ENCODE peak calls at places on chromosomes 7 and 10, in eight cellular contexts. One of them, this sample, is unnamed.

GRCh38 chr10:117442944-117443676 is 67.9 kb upstream of the PDZD8 start:
- DNase-seq in neural progenitor cell: peak
- DNase-seq in cardiac muscle cell: peak
- DNase-seq in psoas muscle: peak
- DNase-seq in transverse colon: peak
- DNase-seq in H9: peak
- DNase-seq in AG10803: peak
- DNase-seq in neural crest cell: peak
- DNase-seq in this sample: peak

GRCh38 chr7:147400221-147400689 is 1190.3 kb upstream of the C7orf33 start:
- DNase-seq in transverse colon: no peak
- DNase-seq in neural progenitor cell: no peak
- DNase-seq in neural crest cell: no peak
- DNase-seq in cardiac muscle cell: no peak
- DNase-seq in H9: no peak
- DNase-seq in psoas muscle: no peak
- DNase-seq in AG10803: peak
- DNase-seq in this sample: no peak

GRCh38 chr7:63046612-63047011 is 952.0 kb upstream of the ZNF722 start:
- DNase-seq in cardiac muscle cell: no peak
- DNase-seq in psoas muscle: no peak
- DNase-seq in neural crest cell: no peak
- DNase-seq in transverse colon: no peak
- DNase-seq in H9: no peak
- DNase-seq in AG10803: no peak
- DNase-seq in neural progenitor cell: no peak
- DNase-seq in this sample: no peak

GRCh38 chr7:20153999-20154398 is 63.2 kb downstream of the MACC1 start:
- DNase-seq in cardiac muscle cell: no peak
- DNase-seq in H9: no peak
- DNase-seq in transverse colon: no peak
- DNase-seq in neural crest cell: no peak
- DNase-seq in neural progenitor cell: no peak
- DNase-seq in AG10803: peak
- DNase-seq in psoas muscle: no peak
- DNase-seq in this sample: no peak

GRCh38 chr10:44958196-44958896 is 1.3 kb upstream of the RASSF4 start:
- DNase-seq in neural crest cell: no peak
- DNase-seq in H9: peak
- DNase-seq in neural progenitor cell: no peak
- DNase-seq in psoas muscle: no peak
- DNase-seq in cardiac muscle cell: no peak
- DNase-seq in transverse colon: no peak
- DNase-seq in AG10803: peak
- DNase-seq in this sample: no peak

GRCh38 chr7:127706766-127707165 is 54.8 kb downstream of the SND1 start:
- DNase-seq in cardiac muscle cell: no peak
- DNase-seq in AG10803: peak
- DNase-seq in psoas muscle: no peak
- DNase-seq in transverse colon: no peak
- DNase-seq in H9: no peak
- DNase-seq in neural progenitor cell: no peak
- DNase-seq in neural crest cell: no peak
- DNase-seq in this sample: no peak

GRCh38 chr7:32062150-32062549 is 8.1 kb downstream of the PDE1C start:
- DNase-seq in neural progenitor cell: peak
- DNase-seq in cardiac muscle cell: peak
- DNase-seq in psoas muscle: peak
- DNase-seq in AG10803: no peak
- DNase-seq in H9: peak
- DNase-seq in transverse colon: peak
- DNase-seq in neural crest cell: peak
- DNase-seq in this sample: peak

GRCh38 chr10:86481761-86482160 is 39.8 kb downstream of the WAPL start:
- DNase-seq in neural progenitor cell: no peak
- DNase-seq in transverse colon: no peak
- DNase-seq in cardiac muscle cell: no peak
- DNase-seq in AG10803: no peak
- DNase-seq in psoas muscle: no peak
- DNase-seq in H9: no peak
- DNase-seq in neural crest cell: no peak
- DNase-seq in this sample: no peak

GRCh38 chr7:10360050-10360449 is 613.6 kb upstream of the PHF14 start:
- DNase-seq in psoas muscle: no peak
- DNase-seq in neural progenitor cell: no peak
- DNase-seq in H9: no peak
- DNase-seq in cardiac muscle cell: no peak
- DNase-seq in neural crest cell: no peak
- DNase-seq in AG10803: no peak
- DNase-seq in transverse colon: no peak
- DNase-seq in this sample: no peak

GRCh38 chr7:139696547-139696946 is 81.3 kb downstream of the HIPK2 start:
- DNase-seq in neural progenitor cell: no peak
- DNase-seq in transverse colon: no peak
- DNase-seq in AG10803: no peak
- DNase-seq in psoas muscle: no peak
- DNase-seq in cardiac muscle cell: no peak
- DNase-seq in H9: no peak
- DNase-seq in neural crest cell: no peak
- DNase-seq in this sample: no peak

GRCh38 chr7:108196004-108196403 is 65.8 kb upstream of the LAMB4 start:
- DNase-seq in psoas muscle: no peak
- DNase-seq in AG10803: no peak
- DNase-seq in transverse colon: no peak
- DNase-seq in neural progenitor cell: no peak
- DNase-seq in H9: no peak
- DNase-seq in neural crest cell: no peak
- DNase-seq in cardiac muscle cell: no peak
- DNase-seq in this sample: no peak

GRCh38 chr7:80681272-80681885 is 42.9 kb downstream of the CD36 start:
- DNase-seq in H9: no peak
- DNase-seq in cardiac muscle cell: peak
- DNase-seq in AG10803: peak
- DNase-seq in transverse colon: no peak
- DNase-seq in neural crest cell: no peak
- DNase-seq in neural progenitor cell: no peak
- DNase-seq in psoas muscle: no peak
- DNase-seq in this sample: no peak

DNA sequence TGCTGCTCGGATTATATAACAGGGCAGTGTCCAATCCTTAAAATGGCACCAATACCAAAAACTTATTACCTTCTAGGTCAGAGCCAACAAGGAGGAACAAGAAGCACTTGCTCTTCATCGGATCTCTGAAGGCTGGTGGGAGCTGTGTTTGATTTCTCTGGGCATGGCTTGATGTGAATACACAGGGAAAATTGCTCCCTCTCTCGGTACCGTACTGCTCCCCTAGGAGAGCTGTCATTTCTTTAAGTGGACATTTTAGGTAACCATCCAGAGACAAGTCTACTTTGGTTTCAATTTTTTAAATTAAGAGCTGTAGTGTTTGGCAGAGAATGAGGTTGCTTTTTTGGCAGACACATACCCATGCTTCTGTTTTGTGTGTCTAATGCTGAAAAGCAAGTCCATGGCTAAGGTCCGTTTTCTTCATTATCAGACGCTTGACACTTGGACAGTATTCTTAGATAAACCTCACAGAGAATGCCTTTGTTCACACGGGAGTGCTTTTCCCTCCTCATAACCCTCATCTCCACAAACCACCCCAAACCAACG is 61.2 kb upstream of the TRIL start:
- DNase-seq in H9: no peak
- DNase-seq in neural crest cell: no peak
- DNase-seq in neural progenitor cell: no peak
- DNase-seq in transverse colon: no peak
- DNase-seq in AG10803: peak
- DNase-seq in cardiac muscle cell: no peak
- DNase-seq in psoas muscle: no peak
- DNase-seq in this sample: no peak
- TF ChIP-seq CTCF in H9: no peak
- TF ChIP-seq CTCF in neural crest cell: no peak
- TF ChIP-seq CTCF in neural progenitor cell: no peak
- TF ChIP-seq CTCF in transverse colon: no peak
- TF ChIP-seq CTCF in AG10803: peak
- TF ChIP-seq CTCF in cardiac muscle cell: peak
- TF ChIP-seq CTCF in psoas muscle: peak
- TF ChIP-seq CTCF in this sample: no peak

DNA sequence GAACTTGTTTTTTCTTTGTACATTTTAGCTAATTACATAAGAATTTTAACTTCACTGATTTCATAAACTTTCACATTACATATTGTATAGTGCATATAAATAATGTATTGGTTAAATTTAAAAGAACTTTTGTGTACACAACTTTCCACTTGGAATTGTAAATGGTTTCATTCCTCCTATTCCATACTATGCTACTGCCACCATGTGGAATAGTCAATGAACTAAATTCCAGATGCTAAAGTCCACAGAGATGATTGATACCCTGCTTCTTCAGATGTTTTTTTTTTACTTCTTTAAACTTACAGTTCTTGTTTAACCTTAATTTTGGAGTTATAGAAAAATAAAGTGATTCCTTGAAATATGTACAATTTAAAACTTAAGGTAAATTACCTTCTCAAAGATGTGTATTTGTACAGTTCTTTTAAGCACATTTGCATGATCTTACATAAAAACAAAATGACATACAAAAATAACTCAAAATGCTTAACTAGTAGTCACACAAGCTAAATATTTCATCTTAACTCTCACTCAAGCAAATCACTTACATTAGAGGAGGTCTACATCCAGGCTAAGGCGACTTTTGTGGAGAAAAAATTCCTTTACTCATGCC is 247.6 kb upstream of the HGF start:
- DNase-seq in AG10803: peak
- DNase-seq in neural progenitor cell: peak
- DNase-seq in transverse colon: no peak
- DNase-seq in cardiac muscle cell: peak
- DNase-seq in psoas muscle: no peak
- DNase-seq in H9: no peak
- DNase-seq in neural crest cell: no peak
- DNase-seq in this sample: no peak
- TF ChIP-seq CTCF in AG10803: peak
- TF ChIP-seq CTCF in neural progenitor cell: peak
- TF ChIP-seq CTCF in transverse colon: peak
- TF ChIP-seq CTCF in cardiac muscle cell: peak
- TF ChIP-seq CTCF in psoas muscle: peak
- TF ChIP-seq CTCF in H9: peak
- TF ChIP-seq CTCF in neural crest cell: peak
- TF ChIP-seq CTCF in this sample: peak

DNA sequence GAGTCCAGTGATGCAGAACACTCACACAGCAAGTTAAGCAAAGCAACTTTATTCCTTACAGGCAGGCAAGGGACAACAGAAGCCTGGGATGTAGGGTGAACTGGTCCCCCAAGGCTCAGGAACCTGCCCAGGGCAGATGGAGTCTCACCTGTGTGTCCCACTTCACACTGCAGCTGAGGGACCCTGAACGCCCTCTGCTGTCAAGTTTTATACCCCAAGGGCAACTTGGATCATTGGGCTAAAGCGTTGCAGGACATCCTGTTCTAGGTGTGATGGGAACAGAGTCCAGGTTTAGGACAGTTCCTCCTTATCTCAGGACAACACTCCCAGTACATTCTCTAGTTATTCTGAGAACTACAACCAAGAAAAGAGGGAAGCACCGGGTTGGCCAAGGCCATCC is 49.5 kb upstream of the ZNF746 start:
- DNase-seq in transverse colon: no peak
- DNase-seq in AG10803: no peak
- DNase-seq in H9: no peak
- DNase-seq in cardiac muscle cell: no peak
- DNase-seq in neural crest cell: no peak
- DNase-seq in psoas muscle: no peak
- DNase-seq in neural progenitor cell: no peak
- DNase-seq in this sample: no peak
- TF ChIP-seq CTCF in transverse colon: no peak
- TF ChIP-seq CTCF in AG10803: no peak
- TF ChIP-seq CTCF in H9: peak
- TF ChIP-seq CTCF in cardiac muscle cell: no peak
- TF ChIP-seq CTCF in neural crest cell: no peak
- TF ChIP-seq CTCF in psoas muscle: no peak
- TF ChIP-seq CTCF in neural progenitor cell: no peak
- TF ChIP-seq CTCF in this sample: no peak

DNA sequence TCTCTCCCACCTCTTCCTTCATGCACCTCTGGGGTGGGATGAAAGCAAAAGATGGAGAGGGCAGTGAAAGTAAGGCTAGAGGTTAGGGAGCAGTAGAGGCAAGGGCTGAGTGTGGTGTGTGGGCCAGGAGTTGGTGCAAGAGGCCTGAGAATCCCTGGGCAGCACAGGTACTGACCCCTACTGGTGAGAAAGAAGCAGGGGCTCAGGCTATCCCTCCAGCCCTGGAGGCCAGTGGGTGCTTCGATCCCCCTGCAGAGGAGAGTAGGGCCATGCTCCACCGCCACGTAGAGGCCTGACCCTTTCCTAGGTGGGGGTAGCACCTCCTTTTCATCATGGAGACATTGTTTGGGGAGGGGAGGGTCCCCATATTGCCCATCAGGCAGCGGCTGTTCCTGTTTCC is 9.8 kb downstream of the CDHR1 start:
- DNase-seq in neural progenitor cell: peak
- DNase-seq in cardiac muscle cell: no peak
- DNase-seq in transverse colon: no peak
- DNase-seq in neural crest cell: no peak
- DNase-seq in psoas muscle: no peak
- DNase-seq in H9: peak
- DNase-seq in AG10803: no peak
- DNase-seq in this sample: no peak
- TF ChIP-seq CTCF in neural progenitor cell: peak
- TF ChIP-seq CTCF in cardiac muscle cell: peak
- TF ChIP-seq CTCF in transverse colon: peak
- TF ChIP-seq CTCF in neural crest cell: peak
- TF ChIP-seq CTCF in psoas muscle: no peak
- TF ChIP-seq CTCF in H9: peak
- TF ChIP-seq CTCF in AG10803: peak
- TF ChIP-seq CTCF in this sample: peak

DNA sequence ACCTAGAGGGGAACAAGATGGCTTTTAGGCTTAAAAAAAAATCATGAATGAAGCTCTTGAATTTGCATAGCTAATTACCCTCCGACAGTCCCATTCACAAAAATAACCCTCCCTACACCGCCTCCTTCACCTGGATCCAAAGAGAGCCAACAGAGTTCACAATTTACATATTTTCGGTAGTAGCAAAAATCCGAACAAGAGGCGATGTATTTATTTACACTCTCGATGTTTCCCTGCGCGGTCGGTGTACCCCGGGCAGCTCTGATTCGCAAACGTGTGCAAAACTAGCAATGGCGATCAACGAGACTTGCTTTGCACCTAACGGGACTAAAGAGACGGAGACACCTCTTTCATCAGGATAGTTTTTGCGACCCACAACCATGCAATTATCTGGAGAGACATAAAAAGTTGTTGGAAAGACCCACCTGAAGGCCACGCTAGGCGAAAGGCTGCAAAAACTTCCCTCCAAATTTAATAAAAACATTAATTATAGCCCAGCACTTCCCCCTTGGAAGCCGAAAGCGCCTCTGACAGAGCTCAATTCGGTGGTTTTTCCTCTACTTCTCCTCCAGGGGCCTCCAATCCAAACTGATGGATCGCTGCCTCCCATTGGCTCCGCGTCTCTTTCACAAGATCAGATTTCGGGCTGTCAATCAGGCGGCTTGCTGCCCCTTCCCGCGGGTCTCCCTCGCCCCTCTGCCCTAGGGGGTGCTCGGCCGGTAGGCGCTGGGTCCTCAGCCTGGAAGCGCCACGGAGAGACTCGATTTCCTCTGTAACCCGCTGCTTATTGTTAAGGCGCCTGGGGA is at the start of gene ETV1:
- DNase-seq in psoas muscle: peak
- DNase-seq in neural crest cell: peak
- DNase-seq in AG10803: peak
- DNase-seq in cardiac muscle cell: peak
- DNase-seq in neural progenitor cell: peak
- DNase-seq in transverse colon: peak
- DNase-seq in H9: peak
- DNase-seq in this sample: peak
- TF ChIP-seq CTCF in psoas muscle: peak
- TF ChIP-seq CTCF in neural crest cell: peak
- TF ChIP-seq CTCF in AG10803: peak
- TF ChIP-seq CTCF in cardiac muscle cell: peak
- TF ChIP-seq CTCF in neural progenitor cell: peak
- TF ChIP-seq CTCF in transverse colon: peak
- TF ChIP-seq CTCF in H9: peak
- TF ChIP-seq CTCF in this sample: peak

This sample was measured in nephron progenitor cell.